ENCODE peak calls at places on chromosomes 3 and 15, in five cellular contexts. P is heart right ventricle; F is activated CD8-positive, alpha-beta memory T cell treated with anti-CD3 and anti-CD28 coated beads, Interleukin-2, amount 10 ng/mL, durations not matched to agents 7 days and 5 days; Q is naive thymus-derived CD4-positive, alpha-beta T cell; J is foreskin keratinocyte. S is an unnamed sample.

GRCh38 chr15:37891754-37892368 is 42.6 kb upstream of the TMCO5A start:
- ATAC-seq in P (no peak), F (no peak), Q (no peak), J (peak), S (no peak)

GRCh38 chr3:150319900-150320299 is 88.2 kb upstream of the TSC22D2 start:
- ATAC-seq in P (no peak), F (no peak), Q (no peak), J (peak), S (no peak)

GRCh38 chr3:161422171-161422693 is 50.9 kb upstream of the SPTSSB start:
- ATAC-seq in P (no peak), F (no peak), Q (no peak), J (no peak), S (no peak)

GRCh38 chr3:126656376-126657134 is 1.6 kb upstream of the TXNRD3 start:
- ATAC-seq in P (no peak), F (no peak), Q (no peak), J (no peak), S (no peak)

GRCh38 chr3:94990952-94991705 is 928.3 kb downstream of the NSUN3 start:
- ATAC-seq in P (no peak), F (no peak), Q (no peak), J (no peak), S (no peak)

GRCh38 chr3:43361077-43361476 is 74.7 kb downstream of the SNRK start:
- ATAC-seq in P (no peak), F (no peak), Q (no peak), J (no peak), S (no peak)

GRCh38 chr3:44080507-44080906 is 161.2 kb upstream of the TOPAZ1 start:
- ATAC-seq in P (no peak), F (no peak), Q (no peak), J (no peak), S (no peak)

GRCh38 chr15:63047792-63048114 is 5.2 kb downstream of the TPM1 start:
- ATAC-seq in P (no peak), F (no peak), Q (no peak), J (no peak), S (no peak)

GRCh38 chr15:71338251-71338650 is 223.0 kb downstream of the THSD4 start:
- ATAC-seq in P (peak), F (no peak), Q (no peak), J (no peak), S (peak)

GRCh38 chr15:35530698-35531097 is 15.3 kb downstream of the DPH6 start:
- ATAC-seq in P (no peak), F (no peak), Q (no peak), J (no peak), S (no peak)

GRCh38 chr3:17087509-17087908 is 202.8 kb downstream of the PLCL2 start:
- ATAC-seq in P (no peak), F (peak), Q (peak), J (no peak), S (no peak)

GRCh38 chr15:40959331-40960141 is 6.3 kb downstream of the CHAC1 start:
- ATAC-seq in P (no peak), F (no peak), Q (peak), J (no peak), S (no peak)

GRCh38 chr3:177221734-177222133 is 24.5 kb upstream of the TBL1XR1 start:
- ATAC-seq in P (peak), F (no peak), Q (peak), J (no peak), S (no peak)

GRCh38 chr15:49171790-49172189 is 1.7 kb downstream of the GALK2 start:
- ATAC-seq in P (no peak), F (no peak), Q (no peak), J (no peak), S (no peak)

GRCh38 chr3:183635107-183635430 is 354 bp upstream of the KLHL24 start:
- ATAC-seq in P (peak), F (no peak), Q (no peak), J (peak), S (peak)

GRCh38 chr3:197501496-197501878 is 54.3 kb downstream of the BDH1 start:
- ATAC-seq in P (no peak), F (no peak), Q (peak), J (peak), S (no peak)

S was measured in gastroesophageal sphincter.